ENCODE peak calls at places on chromosomes 3 and 15, in nine cellular contexts. K is breast epithelium, R is IMR-90, F is body of pancreas, V is HCT116, J is upper lobe of left lung, E is heart left ventricle, A is K562, I is esophagus muscularis mucosa. U is an unnamed sample.

GRCh38 chr15:68195336-68196112 is 9.6 kb downstream of the CALML4 start:
- DNase-seq in K (peak; percentile 34), R (no peak), F (no peak), V (no peak), J (no peak), E (no peak), A (no peak), I (peak; percentile 70), U (no peak)

GRCh38 chr15:89750560-89751542 is at the start of gene MESP1:
- DNase-seq in K (peak; percentile 87), R (peak; percentile 87), F (peak; percentile 96), V (peak; percentile 78), J (peak; percentile 95), E (peak; percentile 95), A (peak; percentile 95), I (peak; percentile 95), U (peak; percentile 96)

GRCh38 chr15:91258436-91258779 is 158.4 kb downstream of the SV2B start:
- DNase-seq in K (no peak), R (no peak), F (no peak), V (no peak), J (no peak), E (peak; percentile 37), A (no peak), I (no peak), U (no peak)

GRCh38 chr15:70826634-70827033 is 27.3 kb downstream of the LARP6 start:
- DNase-seq in K (no peak), R (peak; percentile 74), F (no peak), V (peak; percentile 29), J (peak; percentile 60), E (peak; percentile 60), A (no peak), I (peak; percentile 92), U (peak; percentile 10)

GRCh38 chr3:114983248-114983647 is 163.8 kb downstream of the ZBTB20 start:
- DNase-seq in K (no peak), R (no peak), F (no peak), V (no peak), J (no peak), E (no peak), A (no peak), I (no peak), U (no peak)

GRCh38 chr3:161072076-161072697 is 33.0 kb downstream of the B3GALNT1 start:
- DNase-seq in K (no peak), R (no peak), F (no peak), V (no peak), J (no peak), E (no peak), A (no peak), I (no peak), U (no peak)

GRCh38 chr3:89571707-89572106 is 464.3 kb downstream of the EPHA3 start:
- DNase-seq in K (no peak), R (no peak), F (no peak), V (no peak), J (no peak), E (peak; percentile 60), A (no peak), I (no peak), U (no peak)

GRCh38 chr3:52824037-52824436 is 6.4 kb downstream of the ITIH4 start:
- DNase-seq in K (no peak), R (no peak), F (no peak), V (no peak), J (no peak), E (no peak), A (no peak), I (no peak), U (no peak)

GRCh38 chr3:62379206-62379834 is 6.0 kb upstream of the FEZF2 start:
- DNase-seq in K (no peak), R (no peak), F (no peak), V (no peak), J (no peak), E (no peak), A (no peak), I (no peak), U (no peak)

GRCh38 chr3:112539825-112540517 is 21.8 kb downstream of the ATG3 start:
- DNase-seq in K (no peak), R (no peak), F (no peak), V (no peak), J (no peak), E (no peak), A (no peak), I (no peak), U (no peak)

GRCh38 chr3:30720586-30721313 is 114.3 kb downstream of the TGFBR2 start:
- DNase-seq in K (no peak), R (peak; percentile 95), F (no peak), V (peak; percentile 60), J (no peak), E (no peak), A (no peak), I (no peak), U (no peak)

DNA sequence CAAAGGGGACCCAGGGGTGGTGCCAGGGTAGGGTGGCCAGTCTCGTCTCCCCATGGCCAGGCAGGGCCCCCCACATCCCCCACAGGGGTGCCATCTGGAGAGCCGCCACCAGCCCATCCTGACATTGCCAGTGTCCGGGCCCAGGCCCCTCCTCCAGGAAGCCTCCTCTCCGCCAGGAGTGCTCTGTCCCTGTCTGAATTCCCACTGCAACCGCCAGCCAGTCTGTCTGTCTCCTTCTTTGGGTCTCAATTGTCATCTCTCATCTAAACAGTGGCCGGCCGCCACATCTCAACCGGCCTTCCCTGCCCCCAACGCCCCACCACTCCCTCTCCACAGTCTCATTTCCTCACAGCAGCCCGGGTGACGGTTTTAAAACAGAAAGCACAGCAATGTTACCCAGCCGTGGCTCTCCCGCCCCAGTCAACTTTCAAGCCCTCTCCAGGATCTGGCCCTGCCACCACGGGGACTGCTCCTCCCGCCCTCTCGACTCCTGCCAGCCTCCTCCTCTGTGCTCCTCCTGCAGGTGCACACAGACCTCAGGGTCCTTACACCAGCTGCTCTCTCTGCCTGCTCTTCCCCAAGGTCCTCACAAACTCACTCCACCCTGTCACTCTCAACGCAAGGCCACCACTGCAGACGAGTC is 57.0 kb downstream of the IQSEC1 start:
- DNase-seq in K (peak; percentile 50), R (no peak), F (no peak), V (no peak), J (peak; percentile 78), E (peak; percentile 75), A (peak; percentile 42), I (no peak), U (peak; percentile 67)
- TF ChIP-seq POLR2A in K (no peak), R (no peak), F (peak; percentile 36), V (no peak), J (no peak), E (no peak), A (no peak), I (no peak), U (peak; percentile 67)

DNA sequence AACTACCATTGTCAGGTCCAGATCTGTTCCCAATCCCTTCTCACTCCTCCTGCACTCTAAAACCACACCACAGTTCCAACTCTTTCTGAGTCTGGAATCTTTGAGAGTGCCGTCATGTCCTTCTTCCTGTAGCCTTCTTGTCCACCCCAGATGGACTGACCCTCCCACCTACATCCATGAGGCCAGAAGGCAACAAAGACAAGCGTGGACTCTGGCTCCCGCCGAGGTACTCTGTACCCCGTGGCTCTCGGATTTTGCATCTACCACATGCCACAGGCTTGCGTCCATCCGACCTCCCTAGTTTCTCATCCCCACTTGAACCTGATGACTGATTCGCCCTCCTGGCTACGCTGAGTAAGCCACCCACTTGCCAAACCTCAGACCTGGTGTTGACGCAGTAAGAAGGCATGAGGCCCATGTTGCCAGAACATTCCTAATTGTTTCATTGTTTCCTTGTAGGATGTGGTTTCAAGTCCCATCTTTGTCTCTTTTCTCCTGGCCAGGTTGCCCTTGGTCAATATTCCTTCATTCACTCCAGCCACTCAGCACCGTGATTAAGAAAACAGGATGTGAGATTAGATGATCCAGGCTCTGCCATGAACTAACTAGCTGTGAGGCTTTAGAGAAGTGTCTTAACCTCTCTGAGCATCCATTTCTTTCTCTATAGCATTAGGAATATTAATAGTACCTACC is 1.1 kb upstream of the ZBTB38 start:
- DNase-seq in K (peak; percentile 64), R (peak; percentile 100), F (no peak), V (peak; percentile 57), J (no peak), E (no peak), A (no peak), I (no peak), U (peak; percentile 34)
- TF ChIP-seq POLR2A in K (no peak), R (peak; percentile 95), F (no peak), V (no peak), J (no peak), E (no peak), A (no peak), I (no peak), U (no peak)

DNA sequence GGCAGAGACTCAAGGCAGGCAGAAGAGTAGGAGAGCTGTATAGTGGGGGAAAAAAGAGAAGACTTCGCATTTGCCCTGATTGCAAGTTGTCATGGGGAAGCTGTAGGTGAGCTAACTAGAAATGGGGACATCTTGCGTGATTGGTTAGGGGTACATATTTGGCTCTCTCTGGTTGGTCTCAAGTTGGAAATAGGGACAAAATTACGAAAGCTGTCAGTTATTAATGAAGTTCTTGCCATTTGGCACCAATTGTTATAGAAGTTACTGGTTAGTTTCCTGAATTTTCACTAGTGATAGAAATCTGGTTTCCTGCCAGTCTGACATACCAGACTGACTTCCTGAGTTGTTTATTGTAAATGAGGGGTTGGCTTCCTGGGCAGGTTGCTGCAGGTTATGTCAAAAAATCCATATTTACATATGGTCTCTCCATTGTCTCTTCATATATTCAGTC is 8.3 kb upstream of the SENP7 start:
- DNase-seq in K (no peak), R (no peak), F (no peak), V (no peak), J (no peak), E (no peak), A (no peak), I (no peak), U (no peak)
- TF ChIP-seq POLR2A in K (no peak), R (no peak), F (no peak), V (no peak), J (no peak), E (no peak), A (no peak), I (no peak), U (no peak)

GRCh38 chr15:33735637-33736247 is 232.6 kb upstream of the CHRM5 start:
- DNase-seq in K (no peak), R (peak; percentile 41), F (peak; percentile 36), V (peak; percentile 26), J (no peak), E (no peak), A (peak; percentile 29), I (no peak), U (peak; percentile 57)

GRCh38 chr15:33737687-33738606 is 230.3 kb upstream of the CHRM5 start:
- DNase-seq in K (no peak), R (peak; percentile 23), F (peak; percentile 52), V (peak; percentile 16), J (no peak), E (no peak), A (peak; percentile 58), I (no peak), U (peak; percentile 32)

GRCh38 chr15:33730815-33731214 is 237.5 kb upstream of the CHRM5 start:
- DNase-seq in K (no peak), R (no peak), F (no peak), V (no peak), J (no peak), E (no peak), A (no peak), I (no peak), U (no peak)

GRCh38 chr15:33738941-33739664 is 229.2 kb upstream of the CHRM5 start:
- DNase-seq in K (no peak), R (no peak), F (no peak), V (no peak), J (no peak), E (no peak), A (no peak), I (no peak), U (peak; percentile 30)

DNA sequence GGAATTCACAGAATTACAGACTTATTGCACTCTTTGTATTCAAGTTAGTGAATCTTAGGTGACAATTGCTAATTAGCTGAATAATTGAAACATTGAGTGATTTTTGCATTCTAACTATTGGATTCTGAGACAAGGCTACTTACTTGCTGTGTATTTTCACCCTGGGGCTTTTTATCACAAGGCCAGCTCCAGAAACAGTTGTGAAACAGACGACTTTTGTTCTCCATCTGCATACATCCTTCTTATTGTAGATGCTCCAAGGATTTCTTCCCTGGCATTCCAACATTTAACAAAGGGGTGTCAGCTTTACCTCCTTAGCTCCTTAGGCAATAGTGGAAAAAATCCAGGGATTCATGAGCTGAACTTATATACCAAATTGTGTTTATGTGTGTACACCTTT is 233.2 kb upstream of the CHRM5 start:
- DNase-seq in K (no peak), R (no peak), F (no peak), V (no peak), J (no peak), E (no peak), A (no peak), I (no peak), U (no peak)
- TF ChIP-seq POLR2A in K (no peak), R (no peak), F (no peak), V (no peak), J (no peak), E (no peak), A (no peak), I (no peak), U (no peak)

U was measured in erythroblast.